ENCODE peak calls at places on chromosomes 1 and 21, in five cellular contexts. U is body of pancreas, C is HCT116, Q is activated B cell treated with CpG ODN at 0.5 μM for 24 hours, W is upper lobe of left lung. F is an unnamed sample.

GRCh38 chr1:21318714-21319159 is 28.5 kb upstream of the ECE1 start:
- DNase-seq in U (peak), C (no peak), Q (no peak), W (peak), F (no peak)

GRCh38 chr1:53725238-53725689 is 13.7 kb downstream of the GLIS1 start:
- DNase-seq in U (no peak), C (no peak), Q (no peak), W (no peak), F (no peak)

GRCh38 chr1:103538226-103538625 is 12.7 kb downstream of the RNPC3 start:
- DNase-seq in U (no peak), C (no peak), Q (no peak), W (no peak), F (no peak)

GRCh38 chr1:116139592-116140134 is 28.5 kb downstream of the MAB21L3 start:
- DNase-seq in U (no peak), C (no peak), Q (no peak), W (no peak), F (no peak)

GRCh38 chr1:83909687-83910086 is 89.2 kb downstream of the TTLL7 start:
- DNase-seq in U (no peak), C (no peak), Q (no peak), W (no peak), F (no peak)

GRCh38 chr1:167666416-167666815 is 36.4 kb downstream of the RCSD1 start:
- DNase-seq in U (no peak), C (no peak), Q (no peak), W (no peak), F (no peak)

GRCh38 chr1:228289239-228289849 is 81.5 kb downstream of the OBSCN start:
- DNase-seq in U (no peak), C (no peak), Q (peak), W (no peak), F (no peak)

GRCh38 chr1:13520985-13521384 is 7.2 kb upstream of the LRRC38 start:
- DNase-seq in U (no peak), C (no peak), Q (no peak), W (no peak), F (no peak)

GRCh38 chr1:67524143-67525052 is 94.2 kb upstream of the SERBP1 start:
- DNase-seq in U (no peak), C (peak), Q (no peak), W (no peak), F (no peak)

GRCh38 chr1:228903573-228904122 is 168.4 kb downstream of the RHOU start:
- DNase-seq in U (no peak), C (no peak), Q (no peak), W (no peak), F (no peak)

GRCh38 chr1:55813619-55814018 is 598.5 kb upstream of the USP24 start:
- DNase-seq in U (peak), C (no peak), Q (no peak), W (no peak), F (no peak)

GRCh38 chr21:42763578-42764442 is 110.4 kb downstream of the PDE9A start:
- DNase-seq in U (no peak), C (no peak), Q (no peak), W (peak), F (peak)

GRCh38 chr1:77322061-77322900 is 40.5 kb downstream of the AK5 start:
- DNase-seq in U (no peak), C (peak), Q (no peak), W (no peak), F (no peak)

GRCh38 chr1:180773210-180773865 is 139.4 kb upstream of the KIAA1614 start:
- DNase-seq in U (no peak), C (no peak), Q (no peak), W (no peak), F (no peak)

GRCh38 chr1:199684686-199685273 is 342.7 kb upstream of the NR5A2 start:
- DNase-seq in U (peak), C (peak), Q (no peak), W (peak), F (no peak)

GRCh38 chr1:117930484-117930883 is 945 bp downstream of the WDR3 start:
- DNase-seq in U (no peak), C (no peak), Q (no peak), W (no peak), F (no peak)

GRCh38 chr1:247281001-247281574 is 25.2 kb downstream of the VN1R5 start:
- DNase-seq in U (no peak), C (no peak), Q (no peak), W (no peak), F (no peak)

GRCh38 chr21:27300770-27301169 is 333.9 kb upstream of the ADAMTS5 start:
- DNase-seq in U (no peak), C (no peak), Q (no peak), W (no peak), F (no peak)

GRCh38 chr1:234616644-234617043 is 6.7 kb upstream of the IRF2BP2 start:
- DNase-seq in U (peak), C (no peak), Q (no peak), W (no peak), F (no peak)

GRCh38 chr1:225280563-225280962 is 147.3 kb downstream of the LBR start:
- DNase-seq in U (no peak), C (no peak), Q (no peak), W (no peak), F (no peak)

GRCh38 chr1:30035522-30036228 is 687.7 kb downstream of the MATN1 start:
- DNase-seq in U (no peak), C (no peak), Q (no peak), W (no peak), F (no peak)

GRCh38 chr1:201374376-201374775 is 3.1 kb downstream of the TNNT2 start:
- DNase-seq in U (no peak), C (no peak), Q (no peak), W (no peak), F (no peak)

GRCh38 chr1:201376107-201376463 is 1.4 kb downstream of the TNNT2 start:
- DNase-seq in U (no peak), C (no peak), Q (no peak), W (no peak), F (no peak)

GRCh38 chr1:201377611-201378092 is at the start of gene TNNT2:
- DNase-seq in U (no peak), C (no peak), Q (no peak), W (no peak), F (no peak)

GRCh38 chr1:201376464-201377374 is 761 bp downstream of the TNNT2 start:
- DNase-seq in U (peak), C (peak), Q (no peak), W (no peak), F (no peak)

GRCh38 chr1:201375169-201375568 is 2.3 kb downstream of the TNNT2 start:
- DNase-seq in U (no peak), C (no peak), Q (no peak), W (no peak), F (no peak)
- TF ChIP-seq CTCF in U (no peak), C (peak), Q (no peak), W (no peak), F (no peak)

GRCh38 chr1:201606581-201606980 is 67.7 kb downstream of the NAV1 start:
- DNase-seq in U (no peak), C (no peak), Q (no peak), W (no peak), F (no peak)

GRCh38 chr1:201603613-201604232 is 64.8 kb downstream of the NAV1 start:
- DNase-seq in U (no peak), C (no peak), Q (no peak), W (no peak), F (no peak)

GRCh38 chr1:201606096-201606495 is 67.2 kb downstream of the NAV1 start:
- DNase-seq in U (no peak), C (no peak), Q (no peak), W (no peak), F (no peak)

GRCh38 chr1:201602413-201603265 is 63.7 kb downstream of the NAV1 start:
- DNase-seq in U (no peak), C (no peak), Q (no peak), W (no peak), F (no peak)

GRCh38 chr1:201605385-201605747 is 66.4 kb downstream of the NAV1 start:
- DNase-seq in U (no peak), C (no peak), Q (no peak), W (no peak), F (no peak)
- TF ChIP-seq CTCF in U (no peak), C (no peak), Q (no peak), W (no peak), F (no peak)

GRCh38 chr1:1777950-1778826 is at the start of gene NADK:
- DNase-seq in U (peak), C (peak), Q (peak), W (peak), F (no peak)
- TF ChIP-seq CTCF in U (no peak), C (no peak), Q (no peak), W (no peak), F (no peak)

GRCh38 chr21:15893902-15894301 is 164.1 kb downstream of the USP25 start:
- DNase-seq in U (no peak), C (no peak), Q (no peak), W (no peak), F (no peak)

GRCh38 chr21:15895142-15896106 is 165.6 kb downstream of the USP25 start:
- DNase-seq in U (no peak), C (no peak), Q (no peak), W (no peak), F (no peak)

GRCh38 chr21:15896501-15896900 is 166.7 kb downstream of the USP25 start:
- DNase-seq in U (no peak), C (no peak), Q (no peak), W (no peak), F (no peak)

GRCh38 chr21:15894596-15894995 is 164.8 kb downstream of the USP25 start:
- DNase-seq in U (no peak), C (no peak), Q (no peak), W (no peak), F (no peak)
- TF ChIP-seq CTCF in U (peak), C (peak), Q (no peak), W (peak), F (peak)

GRCh38 chr21:44074315-44074958 is 32.8 kb upstream of the PWP2 start:
- DNase-seq in U (no peak), C (no peak), Q (no peak), W (no peak), F (no peak)

GRCh38 chr21:44072111-44072510 is 35.1 kb upstream of the PWP2 start:
- DNase-seq in U (no peak), C (no peak), Q (no peak), W (no peak), F (no peak)

GRCh38 chr21:44070391-44070790 is 36.8 kb upstream of the PWP2 start:
- DNase-seq in U (no peak), C (no peak), Q (no peak), W (no peak), F (no peak)

GRCh38 chr21:44067011-44067839 is 40.0 kb upstream of the PWP2 start:
- DNase-seq in U (no peak), C (no peak), Q (no peak), W (no peak), F (no peak)

GRCh38 chr21:44071359-44072104 is 35.7 kb upstream of the PWP2 start:
- DNase-seq in U (no peak), C (no peak), Q (no peak), W (no peak), F (no peak)
- TF ChIP-seq CTCF in U (no peak), C (peak), Q (no peak), W (no peak), F (no peak)